ENCODE peak calls at places on chromosomes 3 and 15, in four cellular contexts. One of them, this sample, is unnamed.

GRCh38 chr3:54899273-54899672 is 28.6 kb downstream of the LRTM1 start:
- DNase-seq in HCT116: no peak
- DNase-seq in SK-N-SH: no peak
- DNase-seq in K562: no peak
- DNase-seq in this sample: no peak

GRCh38 chr3:40504636-40505430 is 1.0 kb upstream of the ZNF620 start:
- DNase-seq in HCT116: peak
- DNase-seq in SK-N-SH: no peak
- DNase-seq in K562: no peak
- DNase-seq in this sample: no peak

GRCh38 chr3:155581579-155581978 is 163.3 kb downstream of the PLCH1 start:
- DNase-seq in HCT116: no peak
- DNase-seq in SK-N-SH: no peak
- DNase-seq in K562: no peak
- DNase-seq in this sample: no peak

GRCh38 chr15:92653836-92654524 is 1.6 kb downstream of the FAM174B start:
- DNase-seq in HCT116: no peak
- DNase-seq in SK-N-SH: peak
- DNase-seq in K562: no peak
- DNase-seq in this sample: peak

GRCh38 chr3:14889943-14890342 is 57.4 kb upstream of the NR2C2 start:
- DNase-seq in HCT116: no peak
- DNase-seq in SK-N-SH: no peak
- DNase-seq in K562: no peak
- DNase-seq in this sample: no peak

GRCh38 chr3:17287006-17287689 is 402.4 kb downstream of the PLCL2 start:
- DNase-seq in HCT116: no peak
- DNase-seq in SK-N-SH: no peak
- DNase-seq in K562: no peak
- DNase-seq in this sample: no peak

GRCh38 chr15:65077981-65078352 is 1.4 kb downstream of the KBTBD13 start:
- DNase-seq in HCT116: peak
- DNase-seq in SK-N-SH: peak
- DNase-seq in K562: no peak
- DNase-seq in this sample: no peak

GRCh38 chr3:178189854-178190253 is 346.4 kb upstream of the KCNMB2 start:
- DNase-seq in HCT116: no peak
- DNase-seq in SK-N-SH: no peak
- DNase-seq in K562: no peak
- DNase-seq in this sample: no peak

GRCh38 chr3:99934984-99935797 is 117.5 kb downstream of the CMSS1 start:
- DNase-seq in HCT116: no peak
- DNase-seq in SK-N-SH: no peak
- DNase-seq in K562: no peak
- DNase-seq in this sample: no peak

GRCh38 chr15:74983725-74984231 is 11.6 kb upstream of the SCAMP5 start:
- DNase-seq in HCT116: no peak
- DNase-seq in SK-N-SH: no peak
- DNase-seq in K562: no peak
- DNase-seq in this sample: no peak

GRCh38 chr3:46829699-46830208 is 33.5 kb downstream of the MYL3 start:
- DNase-seq in HCT116: no peak
- DNase-seq in SK-N-SH: no peak
- DNase-seq in K562: no peak
- DNase-seq in this sample: no peak

GRCh38 chr3:129063841-129064482 is 3.4 kb downstream of the GP9 start:
- DNase-seq in HCT116: no peak
- DNase-seq in SK-N-SH: no peak
- DNase-seq in K562: no peak
- DNase-seq in this sample: no peak

GRCh38 chr3:65170357-65171090 is 482.7 kb upstream of the ADAMTS9 start:
- DNase-seq in HCT116: no peak
- DNase-seq in SK-N-SH: peak
- DNase-seq in K562: no peak
- DNase-seq in this sample: peak

GRCh38 chr3:17179381-17180205 is 294.8 kb downstream of the PLCL2 start:
- DNase-seq in HCT116: no peak
- DNase-seq in SK-N-SH: no peak
- DNase-seq in K562: no peak
- DNase-seq in this sample: no peak

DNA sequence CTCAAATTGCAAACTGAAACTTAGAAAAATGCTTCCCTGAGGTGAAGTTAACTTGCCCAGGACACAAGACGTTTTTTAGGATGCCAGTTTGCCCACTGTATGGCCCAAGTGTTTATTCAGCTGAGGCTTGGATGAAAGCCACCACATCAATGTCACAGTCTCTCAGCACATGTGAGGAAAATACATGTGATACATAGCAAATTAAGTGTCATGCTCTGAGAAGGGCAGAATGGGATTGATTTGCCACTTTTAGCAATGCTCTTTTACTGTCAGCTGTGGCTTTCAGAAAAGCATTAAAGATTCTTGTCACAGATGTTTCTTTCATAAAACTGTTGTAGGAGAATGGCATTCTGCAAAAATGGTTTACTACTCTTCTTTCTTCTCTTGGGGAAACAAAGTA is 165.5 kb downstream of the ZIC1 start:
- DNase-seq in HCT116: no peak
- DNase-seq in SK-N-SH: no peak
- DNase-seq in K562: no peak
- DNase-seq in this sample: peak
- TF ChIP-seq JUND in HCT116: no peak
- TF ChIP-seq JUND in SK-N-SH: no peak
- TF ChIP-seq JUND in K562: no peak
- TF ChIP-seq JUND in this sample: no peak

GRCh38 chr15:45253330-45253729 is 1.3 kb downstream of the SLC28A2 start:
- DNase-seq in HCT116: no peak
- DNase-seq in SK-N-SH: peak
- DNase-seq in K562: peak
- DNase-seq in this sample: no peak
- TF ChIP-seq JUND in HCT116: no peak
- TF ChIP-seq JUND in SK-N-SH: no peak
- TF ChIP-seq JUND in K562: no peak
- TF ChIP-seq JUND in this sample: no peak

GRCh38 chr15:56537881-56538280 is 72.9 kb upstream of the MNS1 start:
- DNase-seq in HCT116: no peak
- DNase-seq in SK-N-SH: no peak
- DNase-seq in K562: no peak
- DNase-seq in this sample: no peak
- TF ChIP-seq JUND in HCT116: no peak
- TF ChIP-seq JUND in SK-N-SH: no peak
- TF ChIP-seq JUND in K562: no peak
- TF ChIP-seq JUND in this sample: no peak

GRCh38 chr15:41984622-41985021 is 12.3 kb upstream of the EHD4 start:
- DNase-seq in HCT116: no peak
- DNase-seq in SK-N-SH: no peak
- DNase-seq in K562: no peak
- DNase-seq in this sample: no peak

GRCh38 chr15:41983221-41983620 is 10.9 kb upstream of the EHD4 start:
- DNase-seq in HCT116: no peak
- DNase-seq in SK-N-SH: no peak
- DNase-seq in K562: no peak
- DNase-seq in this sample: no peak

GRCh38 chr15:41982133-41982930 is 10.0 kb upstream of the EHD4 start:
- DNase-seq in HCT116: no peak
- DNase-seq in SK-N-SH: no peak
- DNase-seq in K562: no peak
- DNase-seq in this sample: no peak

GRCh38 chr15:41985236-41986160 is 13.1 kb upstream of the EHD4 start:
- DNase-seq in HCT116: no peak
- DNase-seq in SK-N-SH: no peak
- DNase-seq in K562: no peak
- DNase-seq in this sample: no peak

DNA sequence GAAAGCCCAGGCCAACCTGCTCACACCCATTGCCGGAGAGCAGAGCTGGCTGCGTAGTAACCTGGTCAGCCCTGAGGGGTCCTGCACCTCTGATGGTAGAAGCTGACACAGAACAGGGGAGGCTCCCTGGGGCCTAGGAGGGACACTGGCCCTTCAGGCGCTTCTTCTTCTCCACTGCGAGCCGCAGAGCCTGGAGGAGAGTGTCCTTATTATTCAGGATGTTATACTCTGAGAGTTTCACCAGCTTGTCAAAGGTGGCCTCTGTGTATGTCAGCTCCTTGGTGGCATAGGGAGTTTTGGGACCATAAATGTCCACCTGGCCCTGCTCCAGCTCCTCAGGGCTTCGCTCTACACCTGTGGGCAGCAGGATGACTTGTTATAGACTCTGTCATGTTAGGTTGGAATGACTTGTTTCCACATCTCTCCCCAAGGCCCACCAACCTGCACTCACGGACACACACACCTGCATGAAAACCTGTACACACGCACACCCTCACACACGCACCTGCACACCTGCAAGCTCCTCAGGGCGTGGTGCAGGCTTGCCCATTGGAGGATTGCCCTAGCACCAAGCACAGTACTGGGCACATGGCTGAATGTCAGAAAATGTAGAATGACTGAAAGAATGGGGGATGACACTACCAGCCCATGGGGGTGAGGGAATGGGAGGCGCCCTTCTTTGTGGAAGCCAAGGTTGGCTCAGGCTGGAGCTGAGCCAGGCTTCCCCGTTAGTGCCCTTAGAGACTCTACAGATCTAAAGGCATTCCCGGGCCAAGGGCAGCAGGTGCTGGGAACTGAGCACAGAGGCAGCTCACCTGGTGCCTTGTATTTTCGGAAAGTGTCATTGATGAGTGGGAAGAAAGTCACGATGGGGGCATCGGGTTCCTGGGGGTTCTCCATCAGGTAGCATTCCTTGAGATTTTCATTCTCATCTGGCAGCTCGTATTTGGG is 11.5 kb upstream of the EHD4 start:
- DNase-seq in HCT116: no peak
- DNase-seq in SK-N-SH: no peak
- DNase-seq in K562: no peak
- DNase-seq in this sample: no peak
- TF ChIP-seq JUND in HCT116: no peak
- TF ChIP-seq JUND in SK-N-SH: no peak
- TF ChIP-seq JUND in K562: no peak
- TF ChIP-seq JUND in this sample: no peak

GRCh38 chr15:44485880-44486279 is 51.1 kb upstream of the EIF3J start:
- DNase-seq in HCT116: no peak
- DNase-seq in SK-N-SH: no peak
- DNase-seq in K562: no peak
- DNase-seq in this sample: no peak

GRCh38 chr15:44490628-44491027 is 46.3 kb upstream of the EIF3J start:
- DNase-seq in HCT116: no peak
- DNase-seq in SK-N-SH: no peak
- DNase-seq in K562: no peak
- DNase-seq in this sample: no peak

GRCh38 chr15:44492040-44492439 is 44.9 kb upstream of the EIF3J start:
- DNase-seq in HCT116: no peak
- DNase-seq in SK-N-SH: no peak
- DNase-seq in K562: no peak
- DNase-seq in this sample: no peak

GRCh38 chr15:44492672-44493071 is 44.3 kb upstream of the EIF3J start:
- DNase-seq in HCT116: no peak
- DNase-seq in SK-N-SH: no peak
- DNase-seq in K562: no peak
- DNase-seq in this sample: no peak

DNA sequence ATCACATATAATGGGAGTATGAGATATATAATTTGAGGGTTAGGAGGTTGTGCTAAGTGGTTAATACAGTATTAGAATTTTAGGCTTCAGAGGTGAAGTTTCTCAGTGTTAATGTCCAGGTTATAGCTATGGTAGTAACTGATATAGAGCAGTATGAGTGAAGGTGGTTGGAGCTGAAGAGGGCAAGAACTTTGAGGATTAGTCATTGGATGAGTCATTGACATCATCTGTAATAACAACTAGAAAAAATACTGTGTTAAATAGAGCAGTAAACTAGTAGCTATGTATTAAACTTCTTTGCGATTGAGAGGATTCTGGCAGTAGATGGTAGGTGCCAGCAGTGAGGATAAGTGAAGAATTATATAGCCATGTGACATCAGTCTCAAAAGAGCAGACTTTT is 47.5 kb upstream of the EIF3J start:
- DNase-seq in HCT116: peak
- DNase-seq in SK-N-SH: no peak
- DNase-seq in K562: no peak
- DNase-seq in this sample: no peak
- TF ChIP-seq JUND in HCT116: peak
- TF ChIP-seq JUND in SK-N-SH: peak
- TF ChIP-seq JUND in K562: peak
- TF ChIP-seq JUND in this sample: no peak

GRCh38 chr3:187628169-187628568 is 42.0 kb downstream of the SST start:
- DNase-seq in HCT116: no peak
- DNase-seq in SK-N-SH: no peak
- DNase-seq in K562: no peak
- DNase-seq in this sample: no peak
- TF ChIP-seq JUND in HCT116: no peak
- TF ChIP-seq JUND in SK-N-SH: no peak
- TF ChIP-seq JUND in K562: no peak
- TF ChIP-seq JUND in this sample: no peak

GRCh38 chr15:38190501-38190900 is 62.1 kb upstream of the SPRED1 start:
- DNase-seq in HCT116: no peak
- DNase-seq in SK-N-SH: no peak
- DNase-seq in K562: no peak
- DNase-seq in this sample: no peak
- TF ChIP-seq JUND in HCT116: no peak
- TF ChIP-seq JUND in SK-N-SH: no peak
- TF ChIP-seq JUND in K562: no peak
- TF ChIP-seq JUND in this sample: no peak

DNA sequence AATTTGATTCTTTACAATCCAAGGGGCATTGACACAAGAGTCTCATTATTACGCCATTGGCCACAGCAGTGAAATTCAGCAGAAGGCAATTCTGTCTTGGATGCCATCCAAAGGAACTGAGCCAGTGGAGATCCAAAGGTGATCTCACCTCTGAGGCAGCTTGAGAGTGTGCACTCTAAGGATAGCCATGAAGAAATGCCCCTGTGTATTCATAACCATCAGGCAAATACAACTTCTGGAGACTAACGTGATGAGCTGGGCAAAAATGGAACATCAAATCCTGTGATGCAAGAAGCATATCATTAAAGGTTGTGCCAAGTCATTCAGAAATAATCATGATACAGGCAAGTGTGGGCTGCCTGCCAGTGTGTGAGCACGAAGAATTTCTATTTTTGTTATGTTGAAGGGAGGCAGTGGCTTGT is 41.4 kb downstream of the ROBO2 start:
- DNase-seq in HCT116: no peak
- DNase-seq in SK-N-SH: no peak
- DNase-seq in K562: no peak
- DNase-seq in this sample: peak
- TF ChIP-seq JUND in HCT116: no peak
- TF ChIP-seq JUND in SK-N-SH: no peak
- TF ChIP-seq JUND in K562: no peak
- TF ChIP-seq JUND in this sample: no peak